ENCODE peak calls at places on chromosomes 16 and 17, in seven cellular contexts. L is ovary, R is stomach, B is endothelial cell of umbilical vein, N is prostate gland, Y is uterus, S is A549. D is an unnamed sample.

GRCh38 chr17:42878123-42878880 is 22.3 kb upstream of the G6PC1 start:
- DNase-seq in B (no peak), Y (no peak), L (no peak), N (no peak), R (peak; percentile 81), S (no peak), D (no peak)

GRCh38 chr17:31052187-31052889 is 42.4 kb upstream of the NF1 start:
- DNase-seq in Y (peak; percentile 55), L (no peak), S (no peak), B (no peak), R (no peak), N (peak; percentile 79), D (peak; percentile 53)

GRCh38 chr16:26505501-26505900 is 561.2 kb upstream of the C16orf82 start:
- DNase-seq in L (no peak), S (no peak), B (no peak), Y (no peak), R (no peak), N (no peak), D (no peak)

GRCh38 chr17:63395075-63395815 is 50.9 kb downstream of the CYB561 start:
- DNase-seq in B (no peak), Y (no peak), N (no peak), S (no peak), L (no peak), R (no peak), D (no peak)

GRCh38 chr17:869567-870530 is 87.7 kb downstream of the MRM3 start:
- DNase-seq in Y (peak; percentile 66), S (peak; percentile 58), R (peak; percentile 27), N (peak; percentile 55), B (no peak), L (no peak), D (peak; percentile 47)

GRCh38 chr17:80195671-80196529 is 24.2 kb downstream of the SGSH start:
- DNase-seq in B (peak; percentile 24), L (peak; percentile 33), R (no peak), Y (no peak), S (no peak), N (no peak), D (peak; percentile 27)

GRCh38 chr17:61380217-61380835 is 19.3 kb upstream of the TBX2 start:
- DNase-seq in B (no peak), L (no peak), Y (no peak), N (no peak), S (no peak), R (no peak), D (no peak)

GRCh38 chr16:26599786-26600107 is 467.0 kb upstream of the C16orf82 start:
- DNase-seq in N (no peak), Y (no peak), S (no peak), L (no peak), B (no peak), R (no peak), D (no peak)

GRCh38 chr17:14947671-14948070 is 317.5 kb downstream of the PMP22 start:
- DNase-seq in Y (no peak), N (no peak), L (no peak), R (no peak), S (no peak), B (no peak), D (no peak)

GRCh38 chr17:38879878-38880727 is 10.2 kb downstream of the LASP1 start:
- DNase-seq in N (no peak), S (peak; percentile 95), Y (peak; percentile 62), R (no peak), B (peak; percentile 68), L (peak; percentile 70), D (peak; percentile 88)

GRCh38 chr17:48995332-48995870 is 1.8 kb upstream of the IGF2BP1 start:
- DNase-seq in L (no peak), Y (no peak), S (no peak), N (no peak), R (no peak), B (peak; percentile 43), D (no peak)

GRCh38 chr17:38541281-38541680 is 64.5 kb downstream of the SRCIN1 start:
- DNase-seq in R (no peak), Y (no peak), B (no peak), S (no peak), N (no peak), L (no peak), D (no peak)

GRCh38 chr17:65527381-65527780 is 34.1 kb downstream of the AXIN2 start:
- DNase-seq in R (no peak), N (no peak), L (no peak), B (no peak), Y (no peak), S (no peak), D (no peak)

GRCh38 chr17:32286518-32286900 is 20.9 kb downstream of the RHBDL3 start:
- DNase-seq in B (no peak), S (no peak), Y (no peak), L (no peak), N (no peak), R (no peak), D (no peak)

GRCh38 chr16:49856741-49857330 is 924 bp upstream of the ZNF423 start:
- DNase-seq in S (peak; percentile 79), R (peak; percentile 74), Y (peak; percentile 78), N (peak; percentile 69), B (peak; percentile 77), L (peak; percentile 83), D (peak; percentile 87)

DNA sequence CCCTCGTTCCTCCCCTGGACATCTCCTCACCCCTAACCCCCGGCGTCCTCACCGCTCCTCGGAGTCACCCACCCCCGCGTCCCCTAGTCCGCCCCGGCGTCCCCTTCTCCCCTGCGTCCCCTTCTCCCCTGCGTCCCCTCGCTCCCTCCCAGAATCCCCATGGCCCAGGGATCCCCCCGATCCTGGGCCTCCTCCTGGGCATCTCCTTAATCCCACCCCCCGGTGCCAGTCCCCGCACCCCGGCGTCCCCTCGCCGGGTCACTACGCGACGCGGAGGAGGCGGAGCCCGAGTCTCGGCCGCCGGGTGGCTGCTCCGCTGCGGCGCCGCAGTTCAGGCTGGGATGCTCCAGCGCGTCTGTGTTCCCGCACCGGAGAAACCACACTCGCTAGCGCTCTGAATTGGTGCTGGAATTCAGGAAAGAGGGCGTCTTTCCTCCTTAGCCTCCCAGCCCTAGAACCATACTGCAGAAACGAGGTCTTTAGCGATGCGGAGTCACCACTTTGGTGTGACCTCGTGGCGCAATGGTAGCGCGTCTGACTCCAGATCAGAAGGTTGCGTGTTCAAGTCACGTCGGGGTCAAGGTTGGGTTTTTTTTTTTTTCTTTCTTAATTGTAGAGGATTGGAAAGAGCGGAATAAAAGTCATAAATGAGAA is 25.9 kb upstream of the SLC47A1 start:
- DNase-seq in R (peak; percentile 91), B (peak; percentile 93), S (peak; percentile 93), L (peak; percentile 92), Y (peak; percentile 94), N (peak; percentile 91), D (peak; percentile 93)
- TF ChIP-seq POLR2A in R (no peak), B (no peak), S (peak; percentile 40), L (peak; percentile 53), Y (peak; percentile 71), N (peak; percentile 17), D (peak; percentile 52)

DNA sequence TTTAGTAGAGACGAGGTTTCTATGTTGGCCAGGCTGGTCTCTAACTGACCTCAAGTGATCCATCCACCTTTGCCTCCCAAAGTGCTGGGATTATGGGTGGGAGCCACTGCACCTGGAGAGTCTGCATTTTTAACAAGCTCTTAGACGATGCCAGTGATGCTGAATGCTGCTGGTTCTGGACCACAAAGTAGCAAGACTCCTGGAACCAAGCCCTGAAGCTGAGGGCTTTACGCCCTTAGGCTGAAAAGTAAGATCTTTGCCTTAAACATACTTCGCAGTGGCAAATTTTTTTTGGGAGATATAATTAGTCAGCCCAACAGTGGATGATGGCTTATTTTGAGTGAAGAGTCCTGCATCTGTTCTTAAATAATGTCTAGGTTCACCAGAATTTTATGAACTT is 14.0 kb downstream of the METTL9 start:
- DNase-seq in N (no peak), Y (no peak), S (no peak), B (no peak), R (no peak), L (no peak), D (no peak)
- TF ChIP-seq POLR2A in N (no peak), Y (no peak), S (no peak), B (no peak), R (no peak), L (no peak), D (no peak)

GRCh38 chr17:58680038-58680369 is 11.8 kb downstream of the TEX14 start:
- DNase-seq in R (no peak), B (no peak), S (no peak), L (no peak), Y (no peak), N (no peak), D (no peak)

GRCh38 chr17:58684003-58684402 is 7.8 kb downstream of the TEX14 start:
- DNase-seq in S (no peak), N (no peak), L (no peak), Y (no peak), R (no peak), B (no peak), D (no peak)

GRCh38 chr17:58677204-58677880 is 14.5 kb downstream of the TEX14 start:
- DNase-seq in R (no peak), N (no peak), S (no peak), B (peak; percentile 21), L (no peak), Y (no peak), D (peak; percentile 34)

DNA sequence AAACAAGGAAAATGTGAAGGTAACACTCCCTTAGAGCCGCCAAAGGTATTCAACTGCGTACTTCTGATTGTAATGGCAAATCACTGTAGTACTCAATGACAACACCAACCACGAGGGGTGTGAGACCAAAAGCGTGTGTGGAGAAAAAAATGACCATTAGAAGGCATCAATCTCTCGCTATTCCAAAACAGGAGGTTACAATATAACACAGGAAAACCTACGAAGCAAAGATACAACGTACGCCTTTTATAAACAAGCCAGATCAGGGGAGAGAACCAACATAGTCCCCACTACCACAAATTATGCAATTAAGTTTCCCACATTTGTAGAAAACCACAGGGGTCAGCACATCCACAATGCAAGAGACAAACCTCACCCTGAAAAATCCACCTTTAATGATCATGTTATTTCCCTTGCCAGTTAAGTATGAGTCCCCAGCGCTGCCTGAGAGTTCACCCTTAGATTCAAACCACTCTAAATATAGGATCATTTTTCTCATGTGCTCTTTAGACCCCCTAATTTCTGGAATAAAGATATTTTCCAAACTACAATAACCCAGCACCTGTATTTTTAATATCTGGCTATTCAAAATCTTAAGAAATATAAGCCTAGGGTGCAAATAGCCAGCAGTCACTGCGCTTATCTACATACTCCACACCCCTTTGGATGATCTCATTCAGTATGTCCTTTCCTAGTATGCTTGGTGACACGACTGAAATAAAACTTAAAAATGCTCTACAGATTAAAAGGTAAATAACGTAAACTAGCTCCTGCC is 12.4 kb downstream of the TEX14 start:
- DNase-seq in N (no peak), L (no peak), Y (no peak), S (peak; percentile 71), R (no peak), B (no peak), D (peak; percentile 73)
- TF ChIP-seq POLR2A in N (no peak), L (no peak), Y (no peak), S (peak; percentile 84), R (no peak), B (peak; percentile 95), D (peak; percentile 93)

DNA sequence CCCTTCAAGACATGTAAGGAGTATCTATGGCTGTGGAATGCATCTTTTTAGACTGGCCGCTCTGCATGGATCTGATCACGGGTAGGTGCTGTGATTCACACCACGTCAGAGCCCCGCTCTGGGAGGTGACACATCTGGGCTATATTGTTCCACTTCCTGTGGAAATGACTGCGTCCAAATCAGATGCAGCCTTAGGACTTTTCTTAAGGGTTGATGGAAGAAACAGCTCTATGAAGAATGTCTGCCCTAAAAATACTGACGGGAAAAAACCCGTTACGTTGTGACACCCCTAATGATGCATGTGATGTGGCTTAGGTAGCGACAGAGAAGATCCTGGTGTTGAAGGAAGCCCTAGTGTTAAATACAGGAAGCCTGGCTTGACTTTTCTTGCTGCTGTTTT is 12.2 kb downstream of the BANP start:
- DNase-seq in N (no peak), Y (no peak), B (peak; percentile 93), L (no peak), S (no peak), R (no peak), D (peak; percentile 91)
- TF ChIP-seq POLR2A in N (no peak), Y (no peak), B (peak; percentile 17), L (no peak), S (no peak), R (no peak), D (no peak)

D was measured in H54.